ENCODE peak calls at places on chromosomes 7 and 10, in nine cellular contexts. One of them, this sample, is unnamed.

GRCh38 chr10:18312385-18313145 is 172.3 kb downstream of the CACNB2 start:
- DNase-seq in HEK293T: peak; percentile 62
- DNase-seq in RPMI8226: peak; percentile 29
- DNase-seq in Right ventricle myocardium superior: no peak
- DNase-seq in KBM-7: peak; percentile 54
- DNase-seq in fibroblast of the conjunctiva: peak; percentile 51
- DNase-seq in astrocyte of the spinal cord: peak; percentile 16
- DNase-seq in HuH-7: peak; percentile 38
- DNase-seq in activated CD8-positive, alpha-beta memory T cell treated with anti-CD3 and anti-CD28 coated beads for 1 hour: no peak
- DNase-seq in this sample: no peak

GRCh38 chr7:47576031-47576908 is 5.6 kb downstream of the TNS3 start:
- DNase-seq in KBM-7: peak; percentile 70
- DNase-seq in HEK293T: no peak
- DNase-seq in fibroblast of the conjunctiva: peak; percentile 65
- DNase-seq in astrocyte of the spinal cord: peak; percentile 61
- DNase-seq in HuH-7: no peak
- DNase-seq in activated CD8-positive, alpha-beta memory T cell treated with anti-CD3 and anti-CD28 coated beads for 1 hour: no peak
- DNase-seq in Right ventricle myocardium superior: peak; percentile 82
- DNase-seq in RPMI8226: peak; percentile 75
- DNase-seq in this sample: peak; percentile 85

GRCh38 chr10:95350212-95350829 is 59.5 kb upstream of the PDLIM1 start:
- DNase-seq in KBM-7: no peak
- DNase-seq in HEK293T: no peak
- DNase-seq in Right ventricle myocardium superior: no peak
- DNase-seq in HuH-7: peak; percentile 23
- DNase-seq in activated CD8-positive, alpha-beta memory T cell treated with anti-CD3 and anti-CD28 coated beads for 1 hour: no peak
- DNase-seq in fibroblast of the conjunctiva: peak; percentile 50
- DNase-seq in astrocyte of the spinal cord: no peak
- DNase-seq in RPMI8226: no peak
- DNase-seq in this sample: peak; percentile 24

GRCh38 chr10:124224331-124225028 is 131.1 kb upstream of the CHST15 start:
- DNase-seq in Right ventricle myocardium superior: no peak
- DNase-seq in astrocyte of the spinal cord: peak; percentile 38
- DNase-seq in RPMI8226: no peak
- DNase-seq in HEK293T: no peak
- DNase-seq in fibroblast of the conjunctiva: no peak
- DNase-seq in KBM-7: no peak
- DNase-seq in activated CD8-positive, alpha-beta memory T cell treated with anti-CD3 and anti-CD28 coated beads for 1 hour: no peak
- DNase-seq in HuH-7: no peak
- DNase-seq in this sample: no peak

GRCh38 chr7:30866939-30867338 is 44.7 kb upstream of the AQP1 start:
- DNase-seq in astrocyte of the spinal cord: no peak
- DNase-seq in HEK293T: no peak
- DNase-seq in fibroblast of the conjunctiva: no peak
- DNase-seq in HuH-7: peak; percentile 31
- DNase-seq in activated CD8-positive, alpha-beta memory T cell treated with anti-CD3 and anti-CD28 coated beads for 1 hour: no peak
- DNase-seq in RPMI8226: no peak
- DNase-seq in Right ventricle myocardium superior: no peak
- DNase-seq in KBM-7: no peak
- DNase-seq in this sample: no peak

GRCh38 chr7:80372415-80372814 is 139.4 kb downstream of the GNAT3 start:
- DNase-seq in HuH-7: no peak
- DNase-seq in activated CD8-positive, alpha-beta memory T cell treated with anti-CD3 and anti-CD28 coated beads for 1 hour: no peak
- DNase-seq in RPMI8226: no peak
- DNase-seq in KBM-7: no peak
- DNase-seq in astrocyte of the spinal cord: peak; percentile 51
- DNase-seq in HEK293T: no peak
- DNase-seq in Right ventricle myocardium superior: no peak
- DNase-seq in fibroblast of the conjunctiva: no peak
- DNase-seq in this sample: no peak

GRCh38 chr10:85862771-85863170 is 503.8 kb downstream of the GRID1 start:
- DNase-seq in fibroblast of the conjunctiva: no peak
- DNase-seq in Right ventricle myocardium superior: no peak
- DNase-seq in HuH-7: no peak
- DNase-seq in KBM-7: peak; percentile 76
- DNase-seq in activated CD8-positive, alpha-beta memory T cell treated with anti-CD3 and anti-CD28 coated beads for 1 hour: no peak
- DNase-seq in astrocyte of the spinal cord: no peak
- DNase-seq in RPMI8226: no peak
- DNase-seq in HEK293T: no peak
- DNase-seq in this sample: no peak

GRCh38 chr10:113953505-113954272 is 90.0 kb upstream of the ADRB1 start:
- DNase-seq in KBM-7: peak; percentile 66
- DNase-seq in HEK293T: no peak
- DNase-seq in Right ventricle myocardium superior: no peak
- DNase-seq in fibroblast of the conjunctiva: no peak
- DNase-seq in HuH-7: no peak
- DNase-seq in RPMI8226: no peak
- DNase-seq in activated CD8-positive, alpha-beta memory T cell treated with anti-CD3 and anti-CD28 coated beads for 1 hour: no peak
- DNase-seq in astrocyte of the spinal cord: no peak
- DNase-seq in this sample: no peak

GRCh38 chr7:95322874-95323273 is 1.5 kb downstream of the PON1 start:
- DNase-seq in HuH-7: no peak
- DNase-seq in Right ventricle myocardium superior: no peak
- DNase-seq in activated CD8-positive, alpha-beta memory T cell treated with anti-CD3 and anti-CD28 coated beads for 1 hour: no peak
- DNase-seq in KBM-7: no peak
- DNase-seq in astrocyte of the spinal cord: no peak
- DNase-seq in HEK293T: no peak
- DNase-seq in RPMI8226: no peak
- DNase-seq in fibroblast of the conjunctiva: no peak
- DNase-seq in this sample: no peak

GRCh38 chr10:88582806-88583583 is at the start of gene RNLS:
- DNase-seq in HuH-7: peak; percentile 49
- DNase-seq in Right ventricle myocardium superior: peak; percentile 85
- DNase-seq in RPMI8226: peak; percentile 42
- DNase-seq in activated CD8-positive, alpha-beta memory T cell treated with anti-CD3 and anti-CD28 coated beads for 1 hour: peak; percentile 16
- DNase-seq in KBM-7: no peak
- DNase-seq in HEK293T: no peak
- DNase-seq in astrocyte of the spinal cord: peak; percentile 62
- DNase-seq in fibroblast of the conjunctiva: no peak
- DNase-seq in this sample: peak; percentile 77

GRCh38 chr10:106175760-106176377 is 988.6 kb downstream of the SORCS1 start:
- DNase-seq in HEK293T: peak; percentile 8
- DNase-seq in activated CD8-positive, alpha-beta memory T cell treated with anti-CD3 and anti-CD28 coated beads for 1 hour: no peak
- DNase-seq in KBM-7: peak; percentile 11
- DNase-seq in Right ventricle myocardium superior: no peak
- DNase-seq in fibroblast of the conjunctiva: peak; percentile 17
- DNase-seq in RPMI8226: peak; percentile 15
- DNase-seq in astrocyte of the spinal cord: peak; percentile 38
- DNase-seq in HuH-7: no peak
- DNase-seq in this sample: no peak

GRCh38 chr10:45460235-45460878 is 86.3 kb downstream of the ALOX5 start:
- DNase-seq in HEK293T: no peak
- DNase-seq in astrocyte of the spinal cord: no peak
- DNase-seq in KBM-7: peak; percentile 52
- DNase-seq in fibroblast of the conjunctiva: no peak
- DNase-seq in activated CD8-positive, alpha-beta memory T cell treated with anti-CD3 and anti-CD28 coated beads for 1 hour: no peak
- DNase-seq in RPMI8226: no peak
- DNase-seq in HuH-7: no peak
- DNase-seq in Right ventricle myocardium superior: no peak
- DNase-seq in this sample: no peak

GRCh38 chr7:107037866-107038598 is 6.5 kb upstream of the PRKAR2B start:
- DNase-seq in astrocyte of the spinal cord: no peak
- DNase-seq in HuH-7: no peak
- DNase-seq in Right ventricle myocardium superior: no peak
- DNase-seq in HEK293T: no peak
- DNase-seq in KBM-7: no peak
- DNase-seq in RPMI8226: no peak
- DNase-seq in fibroblast of the conjunctiva: no peak
- DNase-seq in activated CD8-positive, alpha-beta memory T cell treated with anti-CD3 and anti-CD28 coated beads for 1 hour: no peak
- DNase-seq in this sample: no peak

GRCh38 chr7:98418636-98419315 is 17.9 kb upstream of the BAIAP2L1 start:
- DNase-seq in KBM-7: no peak
- DNase-seq in RPMI8226: no peak
- DNase-seq in Right ventricle myocardium superior: no peak
- DNase-seq in fibroblast of the conjunctiva: peak; percentile 75
- DNase-seq in HuH-7: peak; percentile 84
- DNase-seq in HEK293T: peak; percentile 22
- DNase-seq in activated CD8-positive, alpha-beta memory T cell treated with anti-CD3 and anti-CD28 coated beads for 1 hour: no peak
- DNase-seq in astrocyte of the spinal cord: peak; percentile 95
- DNase-seq in this sample: peak; percentile 97

GRCh38 chr10:77392851-77393250 is 244.8 kb downstream of the KCNMA1 start:
- DNase-seq in KBM-7: no peak
- DNase-seq in astrocyte of the spinal cord: peak; percentile 96
- DNase-seq in fibroblast of the conjunctiva: peak; percentile 82
- DNase-seq in activated CD8-positive, alpha-beta memory T cell treated with anti-CD3 and anti-CD28 coated beads for 1 hour: no peak
- DNase-seq in Right ventricle myocardium superior: no peak
- DNase-seq in HEK293T: no peak
- DNase-seq in RPMI8226: no peak
- DNase-seq in HuH-7: no peak
- DNase-seq in this sample: no peak

GRCh38 chr7:69656077-69656476 is 57.8 kb downstream of the AUTS2 start:
- DNase-seq in KBM-7: no peak
- DNase-seq in Right ventricle myocardium superior: no peak
- DNase-seq in RPMI8226: no peak
- DNase-seq in astrocyte of the spinal cord: no peak
- DNase-seq in fibroblast of the conjunctiva: no peak
- DNase-seq in HuH-7: no peak
- DNase-seq in HEK293T: no peak
- DNase-seq in activated CD8-positive, alpha-beta memory T cell treated with anti-CD3 and anti-CD28 coated beads for 1 hour: no peak
- DNase-seq in this sample: no peak

GRCh38 chr7:88495901-88496300 is 189.2 kb upstream of the STEAP4 start:
- DNase-seq in HuH-7: no peak
- DNase-seq in Right ventricle myocardium superior: no peak
- DNase-seq in astrocyte of the spinal cord: no peak
- DNase-seq in KBM-7: no peak
- DNase-seq in fibroblast of the conjunctiva: no peak
- DNase-seq in HEK293T: no peak
- DNase-seq in RPMI8226: no peak
- DNase-seq in activated CD8-positive, alpha-beta memory T cell treated with anti-CD3 and anti-CD28 coated beads for 1 hour: no peak
- DNase-seq in this sample: no peak

GRCh38 chr10:64682043-64682442 is 1160.8 kb downstream of the REEP3 start:
- DNase-seq in KBM-7: no peak
- DNase-seq in fibroblast of the conjunctiva: no peak
- DNase-seq in activated CD8-positive, alpha-beta memory T cell treated with anti-CD3 and anti-CD28 coated beads for 1 hour: no peak
- DNase-seq in astrocyte of the spinal cord: peak; percentile 5
- DNase-seq in RPMI8226: no peak
- DNase-seq in HEK293T: no peak
- DNase-seq in HuH-7: no peak
- DNase-seq in Right ventricle myocardium superior: no peak
- DNase-seq in this sample: no peak

GRCh38 chr10:95245425-95246055 is 45.3 kb downstream of the PDLIM1 start:
- DNase-seq in fibroblast of the conjunctiva: no peak
- DNase-seq in activated CD8-positive, alpha-beta memory T cell treated with anti-CD3 and anti-CD28 coated beads for 1 hour: no peak
- DNase-seq in HEK293T: no peak
- DNase-seq in Right ventricle myocardium superior: no peak
- DNase-seq in astrocyte of the spinal cord: no peak
- DNase-seq in RPMI8226: peak; percentile 16
- DNase-seq in HuH-7: no peak
- DNase-seq in KBM-7: no peak
- DNase-seq in this sample: no peak

GRCh38 chr7:16697507-16698199 is 51.7 kb downstream of the BZW2 start:
- DNase-seq in activated CD8-positive, alpha-beta memory T cell treated with anti-CD3 and anti-CD28 coated beads for 1 hour: no peak
- DNase-seq in HEK293T: no peak
- DNase-seq in HuH-7: no peak
- DNase-seq in RPMI8226: no peak
- DNase-seq in KBM-7: no peak
- DNase-seq in Right ventricle myocardium superior: no peak
- DNase-seq in fibroblast of the conjunctiva: no peak
- DNase-seq in astrocyte of the spinal cord: no peak
- DNase-seq in this sample: no peak

GRCh38 chr7:37312608-37313007 is 136.1 kb downstream of the ELMO1 start:
- DNase-seq in activated CD8-positive, alpha-beta memory T cell treated with anti-CD3 and anti-CD28 coated beads for 1 hour: no peak
- DNase-seq in HuH-7: no peak
- DNase-seq in astrocyte of the spinal cord: no peak
- DNase-seq in HEK293T: no peak
- DNase-seq in Right ventricle myocardium superior: no peak
- DNase-seq in RPMI8226: no peak
- DNase-seq in KBM-7: no peak
- DNase-seq in fibroblast of the conjunctiva: no peak
- DNase-seq in this sample: no peak

GRCh38 chr10:123381271-123381670 is 227.1 kb downstream of the BUB3 start:
- DNase-seq in HuH-7: no peak
- DNase-seq in RPMI8226: no peak
- DNase-seq in HEK293T: no peak
- DNase-seq in activated CD8-positive, alpha-beta memory T cell treated with anti-CD3 and anti-CD28 coated beads for 1 hour: no peak
- DNase-seq in Right ventricle myocardium superior: no peak
- DNase-seq in fibroblast of the conjunctiva: no peak
- DNase-seq in astrocyte of the spinal cord: no peak
- DNase-seq in KBM-7: no peak
- DNase-seq in this sample: no peak

GRCh38 chr7:16015981-16016380 is 329.5 kb upstream of the MEOX2 start:
- DNase-seq in RPMI8226: no peak
- DNase-seq in HuH-7: no peak
- DNase-seq in fibroblast of the conjunctiva: peak; percentile 17
- DNase-seq in Right ventricle myocardium superior: no peak
- DNase-seq in HEK293T: no peak
- DNase-seq in astrocyte of the spinal cord: no peak
- DNase-seq in KBM-7: no peak
- DNase-seq in activated CD8-positive, alpha-beta memory T cell treated with anti-CD3 and anti-CD28 coated beads for 1 hour: no peak
- DNase-seq in this sample: no peak

This sample was measured in body of pancreas.